ENCODE peak calls at places on chromosomes 6 and 20, in nine cellular contexts. One of them, this sample, is unnamed.

GRCh38 chr20:64247312-64247627 is 8.3 kb upstream of the PCMTD2 start:
- DNase-seq in substantia nigra: no peak
- DNase-seq in ACHN: no peak
- DNase-seq in fibroblast of the aortic adventitia: no peak
- DNase-seq in T follicular helper cell: no peak
- DNase-seq in foreskin fibroblast: no peak
- DNase-seq in NB4: no peak
- DNase-seq in cardiac fibroblast: no peak
- DNase-seq in OCI-LY7: no peak
- DNase-seq in this sample: no peak

GRCh38 chr6:3296537-3297453 is 38.0 kb downstream of the PSMG4 start:
- DNase-seq in substantia nigra: no peak
- DNase-seq in ACHN: no peak
- DNase-seq in fibroblast of the aortic adventitia: no peak
- DNase-seq in T follicular helper cell: no peak
- DNase-seq in foreskin fibroblast: no peak
- DNase-seq in NB4: no peak
- DNase-seq in cardiac fibroblast: no peak
- DNase-seq in OCI-LY7: no peak
- DNase-seq in this sample: no peak

GRCh38 chr6:108118359-108118724 is 43.8 kb upstream of the OSTM1 start:
- DNase-seq in substantia nigra: no peak
- DNase-seq in ACHN: no peak
- DNase-seq in fibroblast of the aortic adventitia: no peak
- DNase-seq in T follicular helper cell: no peak
- DNase-seq in foreskin fibroblast: no peak
- DNase-seq in NB4: no peak
- DNase-seq in cardiac fibroblast: no peak
- DNase-seq in OCI-LY7: no peak
- DNase-seq in this sample: no peak

GRCh38 chr6:111258615-111259088 is 171.3 kb downstream of the SLC16A10 start:
- DNase-seq in substantia nigra: no peak
- DNase-seq in ACHN: peak; percentile 67
- DNase-seq in fibroblast of the aortic adventitia: no peak
- DNase-seq in T follicular helper cell: no peak
- DNase-seq in foreskin fibroblast: no peak
- DNase-seq in NB4: no peak
- DNase-seq in cardiac fibroblast: no peak
- DNase-seq in OCI-LY7: no peak
- DNase-seq in this sample: no peak

GRCh38 chr6:39322306-39322850 is at the start of gene KCNK16:
- DNase-seq in substantia nigra: no peak
- DNase-seq in ACHN: no peak
- DNase-seq in fibroblast of the aortic adventitia: no peak
- DNase-seq in T follicular helper cell: no peak
- DNase-seq in foreskin fibroblast: no peak
- DNase-seq in NB4: no peak
- DNase-seq in cardiac fibroblast: no peak
- DNase-seq in OCI-LY7: no peak
- DNase-seq in this sample: no peak

GRCh38 chr20:50558483-50558925 is 48.3 kb downstream of the PTPN1 start:
- DNase-seq in substantia nigra: no peak
- DNase-seq in ACHN: peak; percentile 89
- DNase-seq in fibroblast of the aortic adventitia: peak; percentile 49
- DNase-seq in T follicular helper cell: no peak
- DNase-seq in foreskin fibroblast: peak; percentile 35
- DNase-seq in NB4: no peak
- DNase-seq in cardiac fibroblast: peak; percentile 85
- DNase-seq in OCI-LY7: no peak
- DNase-seq in this sample: peak; percentile 76

GRCh38 chr6:34202329-34203201 is 34.1 kb upstream of the HMGA1 start:
- DNase-seq in substantia nigra: no peak
- DNase-seq in ACHN: no peak
- DNase-seq in fibroblast of the aortic adventitia: no peak
- DNase-seq in T follicular helper cell: no peak
- DNase-seq in foreskin fibroblast: no peak
- DNase-seq in NB4: no peak
- DNase-seq in cardiac fibroblast: no peak
- DNase-seq in OCI-LY7: no peak
- DNase-seq in this sample: no peak

GRCh38 chr6:110181131-110182027 is 1.2 kb downstream of the CDC40 start:
- DNase-seq in substantia nigra: no peak
- DNase-seq in ACHN: no peak
- DNase-seq in fibroblast of the aortic adventitia: peak; percentile 12
- DNase-seq in T follicular helper cell: no peak
- DNase-seq in foreskin fibroblast: peak; percentile 34
- DNase-seq in NB4: peak; percentile 73
- DNase-seq in cardiac fibroblast: peak; percentile 47
- DNase-seq in OCI-LY7: peak; percentile 58
- DNase-seq in this sample: no peak

GRCh38 chr6:156449569-156449968 is 327.6 kb upstream of the ARID1B start:
- DNase-seq in substantia nigra: no peak
- DNase-seq in ACHN: no peak
- DNase-seq in fibroblast of the aortic adventitia: no peak
- DNase-seq in T follicular helper cell: no peak
- DNase-seq in foreskin fibroblast: no peak
- DNase-seq in NB4: no peak
- DNase-seq in cardiac fibroblast: no peak
- DNase-seq in OCI-LY7: no peak
- DNase-seq in this sample: no peak

GRCh38 chr6:8875986-8876385 is 440.6 kb upstream of the SLC35B3 start:
- DNase-seq in substantia nigra: no peak
- DNase-seq in ACHN: no peak
- DNase-seq in fibroblast of the aortic adventitia: no peak
- DNase-seq in T follicular helper cell: no peak
- DNase-seq in foreskin fibroblast: no peak
- DNase-seq in NB4: peak; percentile 83
- DNase-seq in cardiac fibroblast: no peak
- DNase-seq in OCI-LY7: no peak
- DNase-seq in this sample: no peak

GRCh38 chr6:133502451-133503259 is 261.5 kb downstream of the EYA4 start:
- DNase-seq in substantia nigra: no peak
- DNase-seq in ACHN: peak; percentile 2
- DNase-seq in fibroblast of the aortic adventitia: peak; percentile 99
- DNase-seq in T follicular helper cell: no peak
- DNase-seq in foreskin fibroblast: peak; percentile 51
- DNase-seq in NB4: no peak
- DNase-seq in cardiac fibroblast: peak; percentile 80
- DNase-seq in OCI-LY7: no peak
- DNase-seq in this sample: peak; percentile 29

GRCh38 chr6:138036111-138036510 is 71.1 kb downstream of the PERP start:
- DNase-seq in substantia nigra: no peak
- DNase-seq in ACHN: no peak
- DNase-seq in fibroblast of the aortic adventitia: no peak
- DNase-seq in T follicular helper cell: no peak
- DNase-seq in foreskin fibroblast: no peak
- DNase-seq in NB4: no peak
- DNase-seq in cardiac fibroblast: no peak
- DNase-seq in OCI-LY7: no peak
- DNase-seq in this sample: no peak

GRCh38 chr20:18213002-18213401 is 75.3 kb upstream of the ZNF133 start:
- DNase-seq in substantia nigra: no peak
- DNase-seq in ACHN: no peak
- DNase-seq in fibroblast of the aortic adventitia: no peak
- DNase-seq in T follicular helper cell: no peak
- DNase-seq in foreskin fibroblast: no peak
- DNase-seq in NB4: no peak
- DNase-seq in cardiac fibroblast: no peak
- DNase-seq in OCI-LY7: no peak
- DNase-seq in this sample: no peak

GRCh38 chr6:43274916-43275597 is 23.0 kb upstream of the SLC22A7 start:
- DNase-seq in substantia nigra: no peak
- DNase-seq in ACHN: peak; percentile 14
- DNase-seq in fibroblast of the aortic adventitia: no peak
- DNase-seq in T follicular helper cell: no peak
- DNase-seq in foreskin fibroblast: no peak
- DNase-seq in NB4: no peak
- DNase-seq in cardiac fibroblast: no peak
- DNase-seq in OCI-LY7: no peak
- DNase-seq in this sample: no peak